ENCODE peak calls at places on chromosomes 6 and 20, in six cellular contexts. R is BE2C, E is endothelial cell of umbilical vein, N is epithelial cell of esophagus, X is H1, T is left ventricle myocardium inferior. O is an unnamed sample.

GRCh38 chr20:58084566-58084965 is 143.9 kb downstream of the ANKRD60 start:
- DNase-seq in R (no peak), E (no peak), N (no peak), X (peak), T (no peak), O (no peak)

GRCh38 chr20:54014301-54014914 is 56.0 kb downstream of the BCAS1 start:
- DNase-seq in R (no peak), E (no peak), N (no peak), X (no peak), T (no peak), O (no peak)

GRCh38 chr20:53579581-53580375 is 13.9 kb downstream of the ZNF217 start:
- DNase-seq in R (peak), E (peak), N (peak), X (no peak), T (no peak), O (peak)

GRCh38 chr20:37901667-37902503 is 1.0 kb upstream of the VSTM2L start:
- DNase-seq in R (peak), E (peak), N (peak), X (peak), T (no peak), O (peak)

GRCh38 chr6:143542915-143543314 is 31.4 kb upstream of the FUCA2 start:
- DNase-seq in R (no peak), E (no peak), N (peak), X (no peak), T (no peak), O (no peak)

GRCh38 chr6:106511274-106512047 is 117.8 kb downstream of the RTN4IP1 start:
- DNase-seq in R (no peak), E (peak), N (peak), X (peak), T (no peak), O (no peak)

GRCh38 chr6:69732045-69732444 is 64.8 kb downstream of the LMBRD1 start:
- DNase-seq in R (no peak), E (no peak), N (peak), X (no peak), T (no peak), O (peak)

GRCh38 chr6:89243331-89243629 is 26.1 kb upstream of the GABRR1 start:
- DNase-seq in R (no peak), E (no peak), N (no peak), X (peak), T (no peak), O (no peak)

GRCh38 chr6:17281100-17281496 is at the start of gene RBM24:
- DNase-seq in R (peak), E (peak), N (peak), X (peak), T (peak), O (peak)

GRCh38 chr6:33118525-33119123 is 42.8 kb downstream of the HLA-DPB1 start:
- DNase-seq in R (no peak), E (peak), N (peak), X (peak), T (no peak), O (peak)

GRCh38 chr20:38722708-38723068 is 1.6 kb upstream of the SLC32A1 start:
- DNase-seq in R (no peak), E (no peak), N (no peak), X (peak), T (no peak), O (no peak)

GRCh38 chr6:75108333-75108974 is 97.4 kb downstream of the COL12A1 start:
- DNase-seq in R (no peak), E (no peak), N (no peak), X (no peak), T (no peak), O (no peak)

GRCh38 chr6:33433560-33434191 is 13.8 kb downstream of the SYNGAP1 start:
- DNase-seq in R (no peak), E (no peak), N (no peak), X (no peak), T (no peak), O (peak)

GRCh38 chr6:34445313-34445860 is 19.5 kb upstream of the RPS10 start:
- DNase-seq in R (no peak), E (no peak), N (peak), X (no peak), T (no peak), O (no peak)

GRCh38 chr6:16043171-16044142 is 85.4 kb upstream of the MYLIP start:
- DNase-seq in R (no peak), E (peak), N (no peak), X (no peak), T (no peak), O (peak)

GRCh38 chr6:28311139-28311823 is 24.7 kb downstream of the ZSCAN31 start:
- DNase-seq in R (peak), E (no peak), N (peak), X (no peak), T (no peak), O (no peak)

GRCh38 chr6:169664227-169664626 is 37.6 kb downstream of the WDR27 start:
- DNase-seq in R (no peak), E (no peak), N (no peak), X (peak), T (no peak), O (no peak)
- TF ChIP-seq CTCF in R (no peak), E (no peak), N (no peak), X (no peak), T (no peak), O (no peak)

GRCh38 chr6:149567846-149568585 is 1.8 kb downstream of the GINM1 start:
- DNase-seq in R (no peak), E (no peak), N (no peak), X (no peak), T (no peak), O (no peak)
- H3K4me3 ChIP-seq in R (no peak), E (no peak), N (no peak), X (no peak), T (peak), O (no peak)

DNA sequence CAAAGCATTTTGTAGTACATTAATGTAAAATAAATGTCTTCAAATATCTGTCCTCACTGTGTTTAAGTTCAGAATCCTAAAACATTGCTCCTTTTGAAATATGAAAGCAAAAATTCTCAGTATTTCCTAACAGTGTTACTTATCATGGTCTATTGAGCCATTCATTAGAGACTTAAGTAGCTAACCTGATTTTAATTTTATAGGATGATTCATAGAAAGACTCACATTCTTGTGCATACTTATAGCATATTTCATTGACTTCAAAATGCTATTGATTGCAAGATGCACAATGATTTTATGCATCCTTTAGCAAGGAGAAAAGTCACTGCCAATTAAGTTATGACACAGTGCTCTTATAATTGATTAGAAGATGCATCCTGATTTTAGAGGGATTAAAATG is 85.7 kb downstream of the HIVEP1 start:
- DNase-seq in R (no peak), E (no peak), N (peak), X (no peak), T (no peak), O (peak)
- TF ChIP-seq CTCF in R (no peak), E (no peak), N (no peak), X (no peak), T (no peak), O (no peak)

DNA sequence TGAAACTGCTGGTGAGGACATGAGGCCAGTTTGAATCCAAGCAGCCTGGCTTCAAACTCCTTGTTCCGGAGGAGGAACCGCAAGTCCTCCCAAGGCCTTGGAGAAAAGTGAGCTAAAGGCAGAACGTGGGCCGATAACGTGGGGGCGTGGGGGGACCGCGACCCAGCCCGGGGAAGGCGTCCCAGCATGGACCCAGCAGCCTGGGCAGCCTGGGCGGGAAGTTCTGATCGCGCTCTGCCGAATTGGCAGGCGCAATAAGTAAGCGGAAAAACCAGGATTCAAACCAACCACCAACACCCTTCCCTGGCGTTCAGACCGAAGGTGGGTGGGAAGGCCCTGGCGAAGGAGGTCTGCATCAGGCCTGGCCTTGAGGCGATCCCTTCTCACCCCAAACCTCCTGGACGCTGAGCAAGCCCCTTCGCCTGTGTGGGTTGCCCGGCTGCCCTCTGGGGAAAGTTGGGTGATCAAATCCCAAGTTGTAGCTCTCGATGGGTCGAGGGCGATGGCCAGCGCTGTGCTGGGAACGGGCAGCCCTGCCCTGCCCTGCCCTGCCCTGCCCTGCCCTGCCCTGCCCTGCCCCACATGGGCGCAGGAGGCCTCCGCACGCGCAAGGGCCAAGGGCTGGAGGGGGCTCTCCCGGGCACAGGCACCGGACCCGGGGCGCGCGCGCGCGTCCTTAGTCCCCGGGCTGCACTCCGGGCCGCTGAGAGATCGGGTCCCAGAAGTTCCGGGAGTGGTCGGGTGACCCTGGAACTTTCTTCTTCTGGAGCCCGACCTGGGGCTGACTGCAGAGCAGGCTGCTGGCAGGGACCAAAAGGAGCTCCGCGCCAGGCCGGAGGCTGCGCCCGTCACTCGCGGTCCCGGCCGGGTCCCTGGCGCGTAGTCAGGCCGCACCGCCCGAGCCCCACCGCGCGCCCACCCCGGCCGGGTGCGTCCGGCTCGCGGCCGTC is 644 bp upstream of the SLC22A3 start:
- DNase-seq in R (no peak), E (no peak), N (no peak), X (peak), T (no peak), O (no peak)
- H3K4me3 ChIP-seq in R (no peak), E (no peak), N (no peak), X (peak), T (peak), O (no peak)

DNA sequence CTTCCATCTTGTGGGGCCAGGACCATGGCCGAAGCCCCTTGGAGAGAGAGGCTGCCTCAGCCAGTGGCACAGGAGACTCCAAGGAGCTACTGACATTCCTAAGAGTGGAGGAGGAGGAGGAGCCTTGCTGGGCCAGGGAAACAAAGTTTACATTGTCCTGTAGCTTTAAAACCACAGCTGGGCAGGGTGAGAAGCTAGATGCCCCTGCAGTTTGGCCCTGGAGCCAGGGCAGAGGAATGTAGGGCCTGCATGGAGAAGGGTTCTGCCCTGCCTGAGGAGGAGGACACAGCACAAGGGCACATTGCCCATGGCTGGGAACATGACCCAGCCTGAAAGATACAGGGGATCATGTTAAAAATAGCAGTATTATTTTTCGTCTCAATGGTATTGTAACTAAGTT is 37.4 kb downstream of the PLCG1 start:
- DNase-seq in R (no peak), E (no peak), N (no peak), X (no peak), T (peak), O (peak)
- TF ChIP-seq CTCF in R (no peak), E (no peak), N (no peak), X (no peak), T (no peak), O (no peak)

DNA sequence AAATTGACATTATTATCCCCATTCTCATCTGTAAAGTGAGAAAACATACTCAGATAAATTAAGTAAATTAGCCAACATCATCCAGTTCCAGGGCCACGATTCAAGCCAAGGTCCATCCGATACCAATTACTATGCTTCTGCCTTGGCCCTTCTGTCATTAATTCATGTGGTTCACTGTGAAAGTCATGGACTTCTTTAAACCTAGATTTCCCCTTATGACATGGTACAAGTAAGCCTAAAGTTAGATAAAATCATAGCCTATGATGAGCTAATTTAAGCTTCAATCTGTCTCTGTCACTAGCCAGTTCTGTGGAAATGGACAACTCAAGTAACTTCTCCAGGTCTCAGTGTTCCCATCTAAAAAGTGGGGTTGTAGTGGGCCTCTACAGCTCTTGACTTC is 225.5 kb upstream of the MARCKS start:
- DNase-seq in R (no peak), E (no peak), N (peak), X (no peak), T (no peak), O (no peak)
- H3K4me3 ChIP-seq in R (no peak), E (no peak), N (peak), X (no peak), T (no peak), O (no peak)

GRCh38 chr6:157221817-157222175 is 101.5 kb downstream of the TMEM242 start:
- DNase-seq in R (no peak), E (no peak), N (no peak), X (no peak), T (no peak), O (no peak)

GRCh38 chr6:157223021-157223430 is 100.3 kb downstream of the TMEM242 start:
- DNase-seq in R (no peak), E (no peak), N (no peak), X (no peak), T (no peak), O (no peak)

GRCh38 chr6:157221049-157221816 is 102.1 kb downstream of the TMEM242 start:
- DNase-seq in R (no peak), E (peak), N (peak), X (peak), T (peak), O (peak)

GRCh38 chr6:157223486-157223885 is 99.8 kb downstream of the TMEM242 start:
- DNase-seq in R (no peak), E (no peak), N (no peak), X (no peak), T (no peak), O (no peak)

GRCh38 chr6:157222201-157222981 is 100.9 kb downstream of the TMEM242 start:
- DNase-seq in R (no peak), E (no peak), N (no peak), X (peak), T (no peak), O (no peak)
- TF ChIP-seq CTCF in R (no peak), E (no peak), N (no peak), X (no peak), T (no peak), O (no peak)